ENCODE peak calls at places on chromosomes 11 and 22, in six cellular contexts. H, P, X, Z, D and N are unnamed samples.

GRCh38 chr11:1763796-1764661 is at the start of gene CTSD:
- DNase-seq in X (peak; percentile 97), H (peak; percentile 83), P (peak; percentile 73), Z (peak; percentile 90), D (peak; percentile 93), N (peak; percentile 91)

GRCh38 chr11:75852406-75853017 is 37.5 kb downstream of the UVRAG start:
- DNase-seq in Z (no peak), X (no peak), D (no peak), H (no peak), P (peak; percentile 37), N (no peak)

GRCh38 chr22:37032134-37032534 is 12.6 kb downstream of the MPST start:
- DNase-seq in D (no peak), P (no peak), Z (no peak), X (no peak), H (no peak), N (no peak)

GRCh38 chr22:48738204-48738980 is 1089.3 kb downstream of the BRD1 start:
- DNase-seq in H (no peak), Z (no peak), X (peak; percentile 72), P (no peak), D (no peak), N (no peak)

GRCh38 chr11:64086263-64086938 is 50.7 kb downstream of the FLRT1 start:
- DNase-seq in X (peak; percentile 89), Z (no peak), D (no peak), P (no peak), H (peak; percentile 36), N (no peak)

GRCh38 chr11:61839742-61840141 is 11.6 kb downstream of the FADS2 start:
- DNase-seq in H (no peak), X (no peak), Z (no peak), P (no peak), D (no peak), N (no peak)

GRCh38 chr22:22810018-22810427 is 77.6 kb upstream of the IGLL5 start:
- DNase-seq in H (peak; percentile 15), P (peak; percentile 39), X (no peak), D (peak; percentile 89), Z (peak; percentile 71), N (no peak)

GRCh38 chr11:82790723-82791487 is 57.2 kb upstream of the FAM181B start:
- DNase-seq in X (no peak), H (no peak), D (peak; percentile 48), Z (no peak), P (no peak), N (no peak)

GRCh38 chr22:45960477-45961386 is 16.2 kb downstream of the WNT7B start:
- DNase-seq in X (no peak), Z (no peak), D (peak; percentile 74), P (peak; percentile 17), H (no peak), N (peak; percentile 35)